ENCODE peak calls at places on chromosomes 5 and 9, in seven cellular contexts. One of them, this sample, is unnamed.

GRCh38 chr9:110069326-110070248 is 138.4 kb downstream of the C9orf152 start:
- DNase-seq in glutamatergic neuron: no peak
- DNase-seq in uterus: peak; percentile 66
- DNase-seq in kidney tubule cell: peak; percentile 44
- DNase-seq in iPS DF 6.9: no peak
- DNase-seq in HEK293T: no peak
- DNase-seq in EL: peak; percentile 96
- DNase-seq in this sample: no peak

GRCh38 chr5:4191024-4191423 is 595.4 kb downstream of the IRX1 start:
- DNase-seq in glutamatergic neuron: no peak
- DNase-seq in uterus: no peak
- DNase-seq in kidney tubule cell: no peak
- DNase-seq in iPS DF 6.9: no peak
- DNase-seq in HEK293T: no peak
- DNase-seq in EL: no peak
- DNase-seq in this sample: no peak

GRCh38 chr5:134465856-134466240 is 54.2 kb upstream of the CDKN2AIPNL start:
- DNase-seq in glutamatergic neuron: peak; percentile 78
- DNase-seq in uterus: peak; percentile 90
- DNase-seq in kidney tubule cell: peak; percentile 93
- DNase-seq in iPS DF 6.9: peak; percentile 61
- DNase-seq in HEK293T: peak; percentile 86
- DNase-seq in EL: peak; percentile 91
- DNase-seq in this sample: peak; percentile 25

GRCh38 chr5:175873090-175873454 is 1.7 kb downstream of the CPLX2 start:
- DNase-seq in glutamatergic neuron: peak; percentile 93
- DNase-seq in uterus: no peak
- DNase-seq in kidney tubule cell: no peak
- DNase-seq in iPS DF 6.9: no peak
- DNase-seq in HEK293T: peak; percentile 60
- DNase-seq in EL: no peak
- DNase-seq in this sample: no peak

GRCh38 chr5:89253931-89254330 is 370.9 kb upstream of the MEF2C start:
- DNase-seq in glutamatergic neuron: no peak
- DNase-seq in uterus: no peak
- DNase-seq in kidney tubule cell: no peak
- DNase-seq in iPS DF 6.9: no peak
- DNase-seq in HEK293T: no peak
- DNase-seq in EL: no peak
- DNase-seq in this sample: no peak

GRCh38 chr9:10366171-10366779 is 246.5 kb downstream of the PTPRD start:
- DNase-seq in glutamatergic neuron: no peak
- DNase-seq in uterus: no peak
- DNase-seq in kidney tubule cell: peak; percentile 49
- DNase-seq in iPS DF 6.9: peak; percentile 33
- DNase-seq in HEK293T: peak; percentile 14
- DNase-seq in EL: no peak
- DNase-seq in this sample: no peak

GRCh38 chr9:90107864-90108263 is 503.1 kb downstream of the GADD45G start:
- DNase-seq in glutamatergic neuron: no peak
- DNase-seq in uterus: no peak
- DNase-seq in kidney tubule cell: no peak
- DNase-seq in iPS DF 6.9: no peak
- DNase-seq in HEK293T: no peak
- DNase-seq in EL: no peak
- DNase-seq in this sample: no peak

GRCh38 chr9:76716270-76716669 is 48.0 kb upstream of the PCA3 start:
- DNase-seq in glutamatergic neuron: no peak
- DNase-seq in uterus: no peak
- DNase-seq in kidney tubule cell: peak; percentile 44
- DNase-seq in iPS DF 6.9: no peak
- DNase-seq in HEK293T: peak; percentile 25
- DNase-seq in EL: peak; percentile 26
- DNase-seq in this sample: no peak

GRCh38 chr9:127463382-127463781 is 12.1 kb downstream of the LRSAM1 start:
- DNase-seq in glutamatergic neuron: no peak
- DNase-seq in uterus: no peak
- DNase-seq in kidney tubule cell: no peak
- DNase-seq in iPS DF 6.9: no peak
- DNase-seq in HEK293T: no peak
- DNase-seq in EL: no peak
- DNase-seq in this sample: no peak